ENCODE peak calls at places on chromosomes 6 and 20, in four cellular contexts. B, J, H and I are unnamed samples.
A peak's percentile ranks its signal among the peaks of the same experiment; 100 is the strongest.

GRCh38 chr6:135179920-135180457 is 1.1 kb upstream of the MYB start:
- DNase-seq in B (no peak), J (no peak), H (no peak), I (no peak)

GRCh38 chr20:13800728-13801134 is 15.9 kb downstream of the NDUFAF5 start:
- DNase-seq in B (peak; percentile 97), J (peak; percentile 88), H (no peak), I (no peak)

GRCh38 chr6:101163611-101164010 is 229.9 kb upstream of the GRIK2 start:
- DNase-seq in B (peak; percentile 6), J (no peak), H (no peak), I (no peak)

GRCh38 chr6:46115634-46116033 is 14.2 kb upstream of the ENPP4 start:
- DNase-seq in B (no peak), J (no peak), H (no peak), I (no peak)

GRCh38 chr20:62985089-62985778 is 21.5 kb downstream of the BHLHE23 start:
- DNase-seq in B (no peak), J (no peak), H (no peak), I (no peak)

GRCh38 chr20:63318391-63319163 is 25.6 kb downstream of the COL20A1 start:
- DNase-seq in B (no peak), J (no peak), H (no peak), I (no peak)

GRCh38 chr20:44695295-44696230 is 19.6 kb upstream of the CCN5 start:
- DNase-seq in B (no peak), J (no peak), H (no peak), I (no peak)

GRCh38 chr6:30781697-30782424 is 37.5 kb upstream of the IER3 start:
- DNase-seq in B (peak; percentile 99), J (peak; percentile 99), H (no peak), I (no peak)

GRCh38 chr20:31819083-31819784 is at the start of gene MYLK2:
- DNase-seq in B (no peak), J (no peak), H (no peak), I (no peak)

GRCh38 chr6:78810146-78810545 is 57.2 kb upstream of the IRAK1BP1 start:
- DNase-seq in B (peak; percentile 47), J (peak; percentile 17), H (no peak), I (peak; percentile 19)
- TF ChIP-seq CTCF in B (peak; percentile 46), J (peak; percentile 58), H (peak; percentile 63), I (peak; percentile 44)

GRCh38 chr20:15163632-15164031 is 826.2 kb upstream of the FLRT3 start:
- DNase-seq in B (no peak), J (no peak), H (no peak), I (no peak)
- TF ChIP-seq CTCF in B (no peak), J (no peak), H (no peak), I (no peak)

GRCh38 chr6:152314483-152314832 is 322.7 kb downstream of the SYNE1 start:
- DNase-seq in B (no peak), J (no peak), H (no peak), I (no peak)
- TF ChIP-seq CTCF in B (no peak), J (no peak), H (no peak), I (no peak)

GRCh38 chr6:20564269-20564668 is 30.0 kb downstream of the CDKAL1 start:
- DNase-seq in B (peak; percentile 52), J (no peak), H (peak; percentile 38), I (no peak)
- TF ChIP-seq CTCF in B (peak; percentile 44), J (peak; percentile 6), H (peak; percentile 92), I (peak; percentile 74)